ENCODE peak calls at places on chromosomes 16 and 17, in four cellular contexts. P is HepG2, U is K562, R is WTC11. J is an unnamed sample.

GRCh38 chr17:65102235-65102634 is 34.9 kb upstream of the RGS9 start:
- DNase-seq in U (no peak), P (no peak), R (no peak), J (no peak)

GRCh38 chr16:65834680-65835079 is 531.8 kb upstream of the CDH5 start:
- DNase-seq in R (no peak), U (no peak), P (no peak), J (no peak)

GRCh38 chr16:10181196-10182162 is 749 bp downstream of the GRIN2A start:
- DNase-seq in R (peak), U (peak), P (peak), J (peak)

GRCh38 chr17:56269998-56270397 is 116.7 kb downstream of the ANKFN1 start:
- DNase-seq in P (no peak), U (no peak), R (no peak), J (no peak)

GRCh38 chr16:77376358-77376757 is 58.5 kb downstream of the ADAMTS18 start:
- DNase-seq in R (peak), P (no peak), U (no peak), J (no peak)

GRCh38 chr16:53234836-53235235 is 180.0 kb downstream of the CHD9 start:
- DNase-seq in R (no peak), P (no peak), U (no peak), J (no peak)

GRCh38 chr17:6755731-6756184 is at the start of gene XAF1:
- DNase-seq in R (no peak), P (no peak), U (no peak), J (no peak)

GRCh38 chr16:1791256-1791942 is 2.1 kb downstream of the IGFALS start:
- DNase-seq in U (no peak), P (no peak), R (peak), J (no peak)

GRCh38 chr17:64178011-64178825 is 48.3 kb upstream of the ERN1 start:
- DNase-seq in R (no peak), P (peak), U (no peak), J (no peak)

GRCh38 chr17:65485388-65486299 is 75.8 kb downstream of the AXIN2 start:
- DNase-seq in P (no peak), R (no peak), U (no peak), J (no peak)

GRCh38 chr17:55710410-55710809 is 12.3 kb downstream of the TMEM100 start:
- DNase-seq in P (no peak), U (no peak), R (no peak), J (no peak)

GRCh38 chr17:61856078-61856477 is 7.2 kb downstream of the BRIP1 start:
- DNase-seq in U (no peak), R (no peak), P (no peak), J (no peak)

GRCh38 chr17:49566668-49567071 is 9.0 kb upstream of the NXPH3 start:
- DNase-seq in R (no peak), P (no peak), U (no peak), J (no peak)

GRCh38 chr17:61366715-61367413 is 32.8 kb upstream of the TBX2 start:
- DNase-seq in P (peak), U (no peak), R (no peak), J (no peak)

GRCh38 chr16:4976079-4976478 is 17.9 kb downstream of the SEC14L5 start:
- DNase-seq in P (no peak), R (no peak), U (no peak), J (no peak)

GRCh38 chr16:68993885-68994284 is 111.6 kb upstream of the HAS3 start:
- DNase-seq in P (peak), R (no peak), U (no peak), J (peak)

GRCh38 chr16:79288046-79288445 is 312.5 kb downstream of the MAF start:
- DNase-seq in P (no peak), R (no peak), U (no peak), J (no peak)

GRCh38 chr17:17041018-17041521 is 1.2 kb upstream of the MPRIP start:
- DNase-seq in P (peak), U (peak), R (no peak), J (peak)

GRCh38 chr17:68592667-68593330 is 8.4 kb downstream of the FAM20A start:
- DNase-seq in U (no peak), R (no peak), P (no peak), J (no peak)

GRCh38 chr17:10192963-10193362 is 5.4 kb downstream of the GAS7 start:
- DNase-seq in R (no peak), U (no peak), P (no peak), J (no peak)

GRCh38 chr17:45783593-45784292 is 377 bp upstream of the CRHR1 start:
- DNase-seq in P (no peak), R (peak), U (peak), J (no peak)

GRCh38 chr16:23410176-23410575 is 42.8 kb downstream of the COG7 start:
- DNase-seq in R (no peak), U (no peak), P (no peak), J (no peak)

GRCh38 chr17:81484195-81484979 is 28.2 kb downstream of the ACTG1 start:
- DNase-seq in R (peak), P (peak), U (peak), J (peak)

GRCh38 chr17:68199837-68200688 is 47.8 kb upstream of the AMZ2 start:
- DNase-seq in U (no peak), P (no peak), R (no peak), J (no peak)

GRCh38 chr17:79658811-79659207 is 48.0 kb upstream of the RBFOX3 start:
- DNase-seq in P (peak), R (peak), U (peak), J (peak)

GRCh38 chr17:3594056-3594810 is 15.0 kb downstream of the TRPV1 start:
- DNase-seq in P (no peak), R (no peak), U (no peak), J (no peak)

GRCh38 chr16:3866703-3867431 is 13.6 kb downstream of the CREBBP start:
- DNase-seq in P (no peak), R (no peak), U (no peak), J (no peak)

GRCh38 chr16:3861808-3862451 is 18.6 kb downstream of the CREBBP start:
- DNase-seq in P (no peak), U (peak), R (no peak), J (no peak)

GRCh38 chr16:3863587-3863986 is 16.9 kb downstream of the CREBBP start:
- DNase-seq in P (no peak), R (no peak), U (no peak), J (no peak)

GRCh38 chr16:3864562-3864961 is 16.0 kb downstream of the CREBBP start:
- DNase-seq in P (no peak), R (no peak), U (no peak), J (no peak)

DNA sequence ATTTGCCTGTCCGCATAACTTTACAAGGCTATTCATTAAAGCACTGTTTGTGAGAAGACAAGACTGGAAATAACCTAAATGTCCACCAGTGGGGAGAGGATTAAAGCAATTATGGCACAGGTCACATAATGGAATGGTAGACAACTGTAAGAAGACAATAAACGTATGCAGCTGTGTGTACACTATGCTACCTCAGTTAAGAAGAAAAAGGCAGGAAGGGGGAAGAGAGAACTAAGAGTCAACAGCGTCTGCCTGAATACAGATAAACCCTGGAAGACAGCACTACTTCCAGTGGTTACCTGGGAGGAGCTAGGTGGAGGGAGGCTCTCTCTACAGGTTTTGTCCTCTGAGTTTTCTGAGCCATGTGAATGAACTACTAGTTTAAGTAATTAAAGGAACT is 15.3 kb downstream of the CREBBP start:
- DNase-seq in P (no peak), U (no peak), R (no peak), J (no peak)
- TF ChIP-seq JUN in P (no peak), U (no peak), R (no peak), J (no peak)

DNA sequence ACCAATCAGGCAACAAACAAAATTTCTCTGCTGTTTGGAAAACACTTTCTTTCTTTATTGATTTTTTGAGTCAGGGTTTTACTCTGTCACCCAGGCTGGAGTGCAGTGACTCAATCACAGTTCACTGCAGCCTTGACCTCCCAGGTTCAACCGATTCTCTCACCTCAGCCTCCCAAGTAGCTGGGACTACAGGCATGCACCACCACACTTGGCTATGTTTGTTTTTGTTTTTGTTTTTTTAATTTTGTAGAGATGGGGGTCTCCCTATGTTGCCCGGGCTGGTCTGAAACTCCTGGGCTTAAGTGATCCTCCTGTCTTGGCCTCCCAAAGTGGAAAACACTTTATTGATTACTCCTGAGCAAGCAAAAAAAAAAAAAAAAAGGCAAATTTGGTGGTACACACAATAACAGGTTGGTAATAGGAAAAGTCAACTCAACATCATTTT is 276.4 kb downstream of the SOX9 start:
- DNase-seq in R (no peak), P (peak), U (no peak), J (no peak)
- TF ChIP-seq HMGXB4 in R (no peak), P (no peak), U (no peak), J (no peak)

DNA sequence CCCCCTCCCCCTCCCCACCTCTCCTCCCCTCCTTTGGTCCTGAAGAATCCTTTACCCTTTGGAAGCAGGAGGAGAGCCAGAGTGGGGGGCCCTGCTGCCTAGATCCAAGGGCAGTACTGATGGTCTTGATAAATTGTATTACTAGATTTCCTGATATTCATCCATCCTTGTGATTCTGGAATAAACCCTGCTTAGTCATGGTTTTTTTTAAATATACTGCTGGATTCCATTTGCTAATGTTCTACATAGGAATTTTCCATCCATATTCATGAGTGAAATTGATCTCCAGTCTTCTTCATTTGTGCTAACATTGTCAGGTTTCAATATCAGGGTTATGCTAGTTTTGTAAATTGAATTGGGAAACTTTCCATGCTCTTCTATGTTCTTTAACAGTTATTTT is 56.9 kb downstream of the CCDC42 start:
- DNase-seq in U (no peak), R (no peak), P (no peak), J (no peak)
- TF ChIP-seq JUN in U (no peak), R (no peak), P (no peak), J (no peak)

DNA sequence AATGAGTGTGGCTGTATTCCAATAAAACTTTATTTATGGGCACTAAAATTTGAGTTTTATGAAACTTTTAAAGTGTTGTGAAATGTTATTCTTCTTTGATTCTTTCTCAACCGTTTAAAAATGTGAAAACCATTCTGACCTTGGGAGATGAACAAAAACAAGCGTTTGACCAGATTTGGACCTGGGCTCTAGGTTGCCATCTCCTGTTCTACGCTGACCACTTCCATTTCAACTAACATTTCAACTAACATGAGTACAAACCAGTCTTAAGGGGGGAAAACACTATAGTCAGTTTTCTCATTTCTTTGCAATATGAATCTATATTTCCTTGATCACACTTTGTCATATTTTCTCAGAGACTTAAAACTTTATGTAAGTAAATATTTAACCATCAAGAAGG is 118.4 kb upstream of the IRX5 start:
- DNase-seq in P (peak), R (no peak), U (no peak), J (no peak)
- TF ChIP-seq HMGXB4 in P (no peak), R (no peak), U (no peak), J (no peak)

GRCh38 chr16:72222503-72222902 is 50.5 kb upstream of the PMFBP1 start:
- DNase-seq in R (no peak), P (no peak), U (no peak), J (no peak)

GRCh38 chr16:72219282-72219681 is 47.3 kb upstream of the PMFBP1 start:
- DNase-seq in U (no peak), P (no peak), R (no peak), J (no peak)

GRCh38 chr16:72221216-72221995 is 49.5 kb upstream of the PMFBP1 start:
- DNase-seq in R (no peak), P (no peak), U (no peak), J (no peak)

GRCh38 chr16:72228014-72228413 is 56.1 kb upstream of the PMFBP1 start:
- DNase-seq in U (no peak), P (no peak), R (no peak), J (no peak)

DNA sequence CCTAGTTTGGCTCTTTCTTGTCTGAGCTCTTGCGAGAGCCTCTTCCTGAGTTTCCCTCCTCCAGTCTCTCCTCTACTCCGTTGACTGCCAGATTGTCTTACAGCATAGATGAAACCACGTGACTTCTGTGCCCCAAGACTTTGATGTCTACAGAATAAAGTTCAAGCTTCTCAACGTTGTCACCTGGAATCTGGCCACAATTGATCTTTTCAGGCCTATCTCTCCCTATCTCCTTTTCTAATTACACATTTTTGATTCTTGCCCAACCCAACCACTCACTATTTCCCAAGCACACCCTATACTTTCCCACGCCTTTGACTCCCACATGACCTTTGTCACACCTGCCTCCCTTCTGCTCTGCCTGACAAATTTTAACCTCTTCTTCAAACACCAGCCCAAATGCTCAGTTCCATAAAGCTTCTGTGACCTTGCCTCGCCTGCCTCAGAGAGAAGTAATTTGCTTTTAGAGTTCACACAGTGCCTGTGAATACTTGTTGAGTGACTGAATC is 52.4 kb upstream of the PMFBP1 start:
- DNase-seq in U (no peak), R (no peak), P (peak), J (no peak)
- TF ChIP-seq JUN in U (no peak), R (no peak), P (no peak), J (no peak)

GRCh38 chr16:17544785-17545184 is 74.0 kb upstream of the XYLT1 start:
- DNase-seq in P (no peak), U (peak), R (peak), J (no peak)
- TF ChIP-seq HMGXB4 in P (no peak), U (no peak), R (no peak), J (no peak)

GRCh38 chr17:8224891-8225812 is 14.8 kb upstream of the AURKB start:
- DNase-seq in P (no peak), U (no peak), R (no peak), J (no peak)

GRCh38 chr17:8222630-8223355 is 12.4 kb upstream of the AURKB start:
- DNase-seq in R (peak), U (peak), P (peak), J (peak)

GRCh38 chr17:8222380-8222629 is 11.9 kb upstream of the AURKB start:
- DNase-seq in U (peak), R (no peak), P (peak), J (no peak)

GRCh38 chr17:8221663-8222379 is 11.4 kb upstream of the AURKB start:
- DNase-seq in P (no peak), R (peak), U (peak), J (peak)

DNA sequence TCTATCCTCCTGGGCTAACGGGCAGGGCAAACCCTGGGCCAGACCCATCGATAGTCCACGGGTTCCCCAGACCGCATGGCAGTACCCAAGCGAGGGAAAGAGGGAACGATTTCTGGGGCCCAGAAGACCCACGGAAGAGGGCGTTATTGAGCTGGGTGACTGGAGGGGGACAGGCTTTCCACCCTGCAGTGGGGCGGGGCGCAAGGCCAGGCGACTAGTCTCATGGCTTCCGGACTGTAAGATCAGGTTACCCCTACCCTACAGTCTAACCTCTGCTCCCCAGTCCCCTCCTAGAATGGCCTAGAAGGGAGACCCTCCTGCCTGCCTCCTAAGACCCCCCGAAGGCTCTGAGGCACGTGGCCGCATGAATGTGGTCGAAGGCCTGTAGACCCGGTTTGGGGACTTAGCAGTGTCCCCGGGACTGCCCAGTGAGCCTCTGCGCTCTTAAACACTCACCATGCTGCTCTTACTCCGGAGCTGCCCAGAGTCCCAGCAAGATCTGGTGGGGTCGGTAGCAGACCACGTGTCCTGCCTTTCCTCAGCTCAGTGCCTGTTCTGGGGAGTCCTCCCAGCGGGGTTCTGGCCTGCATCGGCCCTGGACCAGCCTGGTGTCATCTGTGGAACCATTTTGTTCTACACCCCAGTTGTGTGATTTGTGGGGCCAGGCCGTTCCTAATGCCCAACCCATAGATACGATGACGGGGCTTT is 13.1 kb upstream of the AURKB start:
- DNase-seq in P (peak), U (peak), R (peak), J (peak)
- TF ChIP-seq JUN in P (no peak), U (no peak), R (no peak), J (peak)

DNA sequence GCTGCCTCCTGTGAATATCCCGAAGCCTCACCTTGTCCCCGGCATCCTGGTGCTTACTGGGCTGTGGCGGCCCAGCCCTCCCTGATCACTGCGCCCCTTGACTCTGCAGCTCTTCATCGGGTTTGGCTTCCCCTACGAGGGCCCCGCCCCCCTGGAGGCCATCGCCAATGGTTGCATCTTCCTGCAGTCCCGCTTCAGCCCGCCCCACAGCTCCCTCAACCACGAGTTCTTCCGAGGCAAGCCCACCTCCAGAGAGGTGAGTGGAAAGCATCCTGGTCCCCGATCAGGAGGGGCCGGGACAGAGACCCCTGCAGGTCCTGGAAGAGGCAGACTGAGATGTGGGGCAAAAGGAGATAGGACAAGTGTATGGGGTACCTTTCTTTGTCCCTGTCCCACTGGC is 72.1 kb downstream of the MGAT5B start:
- DNase-seq in R (peak), U (no peak), P (no peak), J (no peak)
- TF ChIP-seq HMGXB4 in R (no peak), U (no peak), P (no peak), J (no peak)

GRCh38 chr17:72244942-72245341 is 124.1 kb downstream of the SOX9 start:
- DNase-seq in P (no peak), R (no peak), U (no peak), J (no peak)
- TF ChIP-seq JUN in P (no peak), R (no peak), U (no peak), J (no peak)

DNA sequence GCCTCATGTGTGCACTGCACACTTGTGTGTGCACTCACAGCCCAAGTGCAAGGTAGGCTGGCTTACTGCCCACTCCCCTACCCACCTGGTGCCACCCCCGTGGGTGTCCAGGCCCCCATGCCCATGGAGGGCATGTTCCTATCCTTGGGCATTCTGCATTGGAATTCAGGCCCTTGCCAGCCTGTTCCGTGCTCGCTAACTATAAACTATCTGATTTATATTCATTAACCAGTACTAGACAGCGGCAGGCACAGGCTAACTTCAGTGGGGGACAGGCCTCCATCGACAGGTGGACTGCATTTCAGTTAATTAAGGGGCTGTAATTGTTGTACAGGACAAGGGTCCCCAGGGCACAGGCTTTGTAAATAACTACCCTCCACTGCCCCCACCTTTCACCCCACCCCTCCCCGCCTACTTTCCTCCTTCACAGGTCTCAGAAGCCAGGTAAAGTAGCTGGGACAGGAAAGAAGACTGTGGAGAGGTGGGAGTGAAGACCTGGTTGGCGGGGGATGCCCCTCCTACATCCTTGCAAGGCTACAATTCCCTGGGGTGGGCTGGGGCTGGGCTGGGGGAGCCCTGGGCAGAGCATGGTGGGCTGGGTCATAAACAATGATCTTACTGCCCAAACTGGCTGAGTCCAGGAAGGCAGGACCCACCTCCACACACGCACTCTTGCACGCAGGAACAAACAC is 119.0 kb upstream of the LHX1 start:
- DNase-seq in P (no peak), R (no peak), U (no peak), J (no peak)
- TF ChIP-seq HMGXB4 in P (no peak), R (no peak), U (no peak), J (no peak)